ENCODE peak calls at places on chromosomes 6 and 20, in nine cellular contexts. One of them, this sample, is unnamed. For H3K9me3, the result is how much of the 10 kb centered on the place peaks cover.

GRCh38 chr20:12022121-12022520 is 104.4 kb downstream of the BTBD3 start:
- DNase-seq in upper lobe of right lung: no peak
- DNase-seq in RWPE2: no peak
- DNase-seq in vagina: no peak
- DNase-seq in heart left ventricle: no peak
- DNase-seq in GM23248: no peak
- DNase-seq in naive thymus-derived CD4-positive, alpha-beta T cell: no peak
- DNase-seq in kidney: no peak
- DNase-seq in heart right ventricle: no peak
- DNase-seq in this sample: no peak

GRCh38 chr6:41887355-41887754 is 7.8 kb downstream of the USP49 start:
- DNase-seq in upper lobe of right lung: no peak
- DNase-seq in RWPE2: no peak
- DNase-seq in vagina: no peak
- DNase-seq in heart left ventricle: no peak
- DNase-seq in GM23248: no peak
- DNase-seq in naive thymus-derived CD4-positive, alpha-beta T cell: no peak
- DNase-seq in kidney: no peak
- DNase-seq in heart right ventricle: no peak
- DNase-seq in this sample: no peak

GRCh38 chr20:50049442-50050026 is 63.4 kb downstream of the UBE2V1 start:
- DNase-seq in upper lobe of right lung: no peak
- DNase-seq in RWPE2: no peak
- DNase-seq in vagina: no peak
- DNase-seq in heart left ventricle: no peak
- DNase-seq in GM23248: no peak
- DNase-seq in naive thymus-derived CD4-positive, alpha-beta T cell: no peak
- DNase-seq in kidney: no peak
- DNase-seq in heart right ventricle: no peak
- DNase-seq in this sample: no peak

GRCh38 chr6:41372526-41373366 is 37.3 kb downstream of the NCR2 start:
- DNase-seq in upper lobe of right lung: no peak
- DNase-seq in RWPE2: no peak
- DNase-seq in vagina: no peak
- DNase-seq in heart left ventricle: no peak
- DNase-seq in GM23248: no peak
- DNase-seq in naive thymus-derived CD4-positive, alpha-beta T cell: no peak
- DNase-seq in kidney: peak
- DNase-seq in heart right ventricle: no peak
- DNase-seq in this sample: no peak

GRCh38 chr20:50561379-50562078 is 51.3 kb downstream of the PTPN1 start:
- DNase-seq in upper lobe of right lung: no peak
- DNase-seq in RWPE2: no peak
- DNase-seq in vagina: no peak
- DNase-seq in heart left ventricle: no peak
- DNase-seq in GM23248: peak
- DNase-seq in naive thymus-derived CD4-positive, alpha-beta T cell: no peak
- DNase-seq in kidney: no peak
- DNase-seq in heart right ventricle: no peak
- DNase-seq in this sample: no peak

GRCh38 chr6:116633685-116634084 is 17.4 kb downstream of the RSPH4A start:
- DNase-seq in upper lobe of right lung: no peak
- DNase-seq in RWPE2: no peak
- DNase-seq in vagina: no peak
- DNase-seq in heart left ventricle: no peak
- DNase-seq in GM23248: peak
- DNase-seq in naive thymus-derived CD4-positive, alpha-beta T cell: no peak
- DNase-seq in kidney: no peak
- DNase-seq in heart right ventricle: no peak
- DNase-seq in this sample: no peak

GRCh38 chr6:19857139-19857538 is 20.0 kb downstream of the ID4 start:
- DNase-seq in upper lobe of right lung: no peak
- DNase-seq in RWPE2: no peak
- DNase-seq in vagina: no peak
- DNase-seq in heart left ventricle: no peak
- DNase-seq in GM23248: no peak
- DNase-seq in naive thymus-derived CD4-positive, alpha-beta T cell: no peak
- DNase-seq in kidney: no peak
- DNase-seq in heart right ventricle: no peak
- DNase-seq in this sample: no peak

GRCh38 chr6:169250660-169251059 is 3.0 kb downstream of the THBS2 start:
- DNase-seq in upper lobe of right lung: no peak
- DNase-seq in RWPE2: no peak
- DNase-seq in vagina: no peak
- DNase-seq in heart left ventricle: peak
- DNase-seq in GM23248: peak
- DNase-seq in naive thymus-derived CD4-positive, alpha-beta T cell: no peak
- DNase-seq in kidney: no peak
- DNase-seq in heart right ventricle: no peak
- DNase-seq in this sample: no peak

GRCh38 chr6:109082178-109082577 is 12.5 kb downstream of the SESN1 start:
- DNase-seq in upper lobe of right lung: no peak
- DNase-seq in RWPE2: no peak
- DNase-seq in vagina: no peak
- DNase-seq in heart left ventricle: no peak
- DNase-seq in GM23248: peak
- DNase-seq in naive thymus-derived CD4-positive, alpha-beta T cell: no peak
- DNase-seq in kidney: no peak
- DNase-seq in heart right ventricle: no peak
- DNase-seq in this sample: no peak

GRCh38 chr6:14066782-14067406 is 50.7 kb upstream of the CD83 start:
- DNase-seq in upper lobe of right lung: no peak
- DNase-seq in RWPE2: no peak
- DNase-seq in vagina: no peak
- DNase-seq in heart left ventricle: no peak
- DNase-seq in GM23248: peak
- DNase-seq in naive thymus-derived CD4-positive, alpha-beta T cell: no peak
- DNase-seq in kidney: no peak
- DNase-seq in heart right ventricle: no peak
- DNase-seq in this sample: no peak

GRCh38 chr6:80541886-80542285 is 435.4 kb downstream of the BCKDHB start:
- DNase-seq in upper lobe of right lung: no peak
- DNase-seq in RWPE2: no peak
- DNase-seq in vagina: no peak
- DNase-seq in heart left ventricle: no peak
- DNase-seq in GM23248: no peak
- DNase-seq in naive thymus-derived CD4-positive, alpha-beta T cell: no peak
- DNase-seq in kidney: no peak
- DNase-seq in heart right ventricle: no peak
- DNase-seq in this sample: no peak

GRCh38 chr6:68235192-68235812 is 399.8 kb upstream of the ADGRB3 start:
- DNase-seq in upper lobe of right lung: no peak
- DNase-seq in RWPE2: no peak
- DNase-seq in vagina: no peak
- DNase-seq in heart left ventricle: no peak
- DNase-seq in GM23248: no peak
- DNase-seq in naive thymus-derived CD4-positive, alpha-beta T cell: no peak
- DNase-seq in kidney: no peak
- DNase-seq in heart right ventricle: no peak
- DNase-seq in this sample: no peak

GRCh38 chr20:59647271-59647670 is 42.9 kb downstream of the PHACTR3 start:
- DNase-seq in upper lobe of right lung: no peak
- DNase-seq in RWPE2: peak
- DNase-seq in vagina: peak
- DNase-seq in heart left ventricle: no peak
- DNase-seq in GM23248: no peak
- DNase-seq in naive thymus-derived CD4-positive, alpha-beta T cell: no peak
- DNase-seq in kidney: no peak
- DNase-seq in heart right ventricle: no peak
- DNase-seq in this sample: no peak

GRCh38 chr6:39169448-39170344 is 54.7 kb upstream of the SAYSD1 start:
- DNase-seq in upper lobe of right lung: no peak
- DNase-seq in RWPE2: no peak
- DNase-seq in vagina: no peak
- DNase-seq in heart left ventricle: no peak
- DNase-seq in GM23248: no peak
- DNase-seq in naive thymus-derived CD4-positive, alpha-beta T cell: no peak
- DNase-seq in kidney: peak
- DNase-seq in heart right ventricle: no peak
- DNase-seq in this sample: no peak

GRCh38 chr20:1357921-1358671 is 29.2 kb upstream of the SDCBP2 start:
- DNase-seq in upper lobe of right lung: no peak
- DNase-seq in RWPE2: no peak
- DNase-seq in vagina: peak
- DNase-seq in heart left ventricle: no peak
- DNase-seq in GM23248: no peak
- DNase-seq in naive thymus-derived CD4-positive, alpha-beta T cell: no peak
- DNase-seq in kidney: no peak
- DNase-seq in heart right ventricle: no peak
- DNase-seq in this sample: no peak

GRCh38 chr6:167898673-167899311 is 72.1 kb downstream of the AFDN start:
- DNase-seq in upper lobe of right lung: no peak
- DNase-seq in RWPE2: no peak
- DNase-seq in vagina: no peak
- DNase-seq in heart left ventricle: no peak
- DNase-seq in GM23248: peak
- DNase-seq in naive thymus-derived CD4-positive, alpha-beta T cell: no peak
- DNase-seq in kidney: no peak
- DNase-seq in heart right ventricle: no peak
- DNase-seq in this sample: no peak

GRCh38 chr6:140276719-140277118 is 902.3 kb upstream of the CITED2 start:
- DNase-seq in upper lobe of right lung: no peak
- DNase-seq in RWPE2: no peak
- DNase-seq in vagina: no peak
- DNase-seq in heart left ventricle: no peak
- DNase-seq in GM23248: peak
- DNase-seq in naive thymus-derived CD4-positive, alpha-beta T cell: no peak
- DNase-seq in kidney: no peak
- DNase-seq in heart right ventricle: no peak
- DNase-seq in this sample: no peak

GRCh38 chr6:131761061-131761761 is 46.6 kb upstream of the ENPP1 start:
- DNase-seq in upper lobe of right lung: no peak
- DNase-seq in RWPE2: no peak
- DNase-seq in vagina: no peak
- DNase-seq in heart left ventricle: no peak
- DNase-seq in GM23248: peak
- DNase-seq in naive thymus-derived CD4-positive, alpha-beta T cell: no peak
- DNase-seq in kidney: no peak
- DNase-seq in heart right ventricle: no peak
- DNase-seq in this sample: no peak

GRCh38 chr6:100346203-100346602 is 118.5 kb downstream of the SIM1 start:
- DNase-seq in upper lobe of right lung: no peak
- DNase-seq in RWPE2: no peak
- DNase-seq in vagina: no peak
- DNase-seq in heart left ventricle: no peak
- DNase-seq in GM23248: peak
- DNase-seq in naive thymus-derived CD4-positive, alpha-beta T cell: no peak
- DNase-seq in kidney: no peak
- DNase-seq in heart right ventricle: no peak
- DNase-seq in this sample: no peak
- H3K4me3 ChIP-seq in upper lobe of right lung: no peak
- H3K4me3 ChIP-seq in RWPE2: no peak
- H3K4me3 ChIP-seq in vagina: no peak
- H3K4me3 ChIP-seq in heart left ventricle: no peak
- H3K4me3 ChIP-seq in GM23248: peak
- H3K4me3 ChIP-seq in naive thymus-derived CD4-positive, alpha-beta T cell: no peak
- H3K4me3 ChIP-seq in kidney: no peak
- H3K4me3 ChIP-seq in heart right ventricle: no peak
- H3K4me3 ChIP-seq in this sample: no peak

DNA sequence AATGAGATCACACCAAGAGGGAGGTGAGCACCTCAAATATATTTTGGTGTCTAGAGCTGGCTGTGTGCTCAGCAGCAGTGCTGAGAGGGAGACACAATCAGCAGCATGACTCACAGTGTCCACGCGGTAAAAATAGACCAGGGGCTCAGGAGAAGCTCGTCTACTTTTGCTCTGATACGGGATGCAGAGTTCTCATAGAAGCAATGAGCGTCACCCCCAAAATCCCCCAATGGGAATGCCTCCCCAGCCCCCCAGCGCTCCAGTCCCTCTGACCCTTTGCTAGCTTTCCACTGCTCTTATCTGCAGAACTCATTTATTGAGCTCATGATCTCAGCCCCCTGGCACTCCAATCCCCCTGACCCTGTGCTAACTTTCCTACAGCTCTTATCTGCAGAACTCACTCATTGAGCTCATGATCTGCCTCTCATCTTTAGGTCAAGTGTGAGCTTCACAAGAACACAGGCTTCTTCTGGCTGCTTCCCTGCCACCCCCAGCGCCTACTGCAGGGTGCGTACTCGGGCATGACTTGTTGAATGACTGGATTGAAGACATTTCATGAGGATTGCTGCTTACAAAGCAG is 34.0 kb downstream of the SYNDIG1 start:
- DNase-seq in upper lobe of right lung: no peak
- DNase-seq in RWPE2: no peak
- DNase-seq in vagina: peak
- DNase-seq in heart left ventricle: peak
- DNase-seq in GM23248: peak
- DNase-seq in naive thymus-derived CD4-positive, alpha-beta T cell: no peak
- DNase-seq in kidney: peak
- DNase-seq in heart right ventricle: peak
- DNase-seq in this sample: no peak
- H3K27ac ChIP-seq in upper lobe of right lung: no peak
- H3K27ac ChIP-seq in RWPE2: no peak
- H3K27ac ChIP-seq in vagina: no peak
- H3K27ac ChIP-seq in heart left ventricle: peak
- H3K27ac ChIP-seq in GM23248: peak
- H3K27ac ChIP-seq in naive thymus-derived CD4-positive, alpha-beta T cell: no peak
- H3K27ac ChIP-seq in kidney: no peak
- H3K27ac ChIP-seq in heart right ventricle: peak
- H3K27ac ChIP-seq in this sample: no peak

DNA sequence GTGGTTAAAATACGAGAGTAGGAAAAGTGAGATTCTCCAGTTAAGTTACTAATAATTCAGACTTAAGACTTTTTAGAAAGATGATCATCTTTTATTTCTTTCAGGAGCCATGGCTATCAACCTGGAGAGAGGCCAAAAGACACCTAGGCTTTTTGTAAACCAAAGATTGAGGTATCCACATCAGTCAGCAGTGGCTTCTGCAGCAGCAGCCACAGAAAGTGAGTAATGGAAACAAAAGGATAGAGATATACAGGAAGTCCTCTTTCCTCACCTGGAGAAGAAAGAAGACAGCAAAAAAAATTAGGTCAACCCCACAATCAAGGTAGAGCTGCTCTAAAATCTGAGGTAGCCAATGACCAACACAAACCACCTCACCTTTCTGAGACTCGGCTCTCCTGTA is 22.7 kb upstream of the TRIM39 start:
- DNase-seq in upper lobe of right lung: no peak
- DNase-seq in RWPE2: no peak
- DNase-seq in vagina: no peak
- DNase-seq in heart left ventricle: no peak
- DNase-seq in GM23248: no peak
- DNase-seq in naive thymus-derived CD4-positive, alpha-beta T cell: no peak
- DNase-seq in kidney: no peak
- DNase-seq in heart right ventricle: no peak
- DNase-seq in this sample: no peak
- H3K9me3 ChIP-seq in upper lobe of right lung: under half
- H3K9me3 ChIP-seq in RWPE2: under half
- H3K9me3 ChIP-seq in vagina: under half
- H3K9me3 ChIP-seq in heart left ventricle: under half
- H3K9me3 ChIP-seq in GM23248: under half
- H3K9me3 ChIP-seq in naive thymus-derived CD4-positive, alpha-beta T cell: under half
- H3K9me3 ChIP-seq in kidney: under half
- H3K9me3 ChIP-seq in heart right ventricle: under half
- H3K9me3 ChIP-seq in this sample: under half

DNA sequence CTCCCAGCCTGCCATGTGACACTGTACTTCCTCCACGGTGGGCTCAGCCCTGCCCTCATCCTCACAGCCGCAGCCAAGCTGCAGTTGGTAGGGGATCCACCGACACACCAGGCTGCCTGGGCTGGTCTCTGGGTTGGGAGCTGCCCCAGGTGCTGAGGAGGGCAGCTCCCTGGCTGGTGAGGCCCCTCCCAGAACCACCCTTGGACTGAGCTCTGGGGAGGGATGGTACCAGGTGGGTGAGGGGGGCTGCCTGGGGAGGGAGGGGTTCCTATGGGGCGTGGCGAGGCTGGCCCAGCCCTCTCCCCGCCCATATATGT is 183 bp upstream of the TNFRSF6B start:
- DNase-seq in upper lobe of right lung: peak
- DNase-seq in RWPE2: peak
- DNase-seq in vagina: no peak
- DNase-seq in heart left ventricle: peak
- DNase-seq in GM23248: peak
- DNase-seq in naive thymus-derived CD4-positive, alpha-beta T cell: no peak
- DNase-seq in kidney: no peak
- DNase-seq in heart right ventricle: no peak
- DNase-seq in this sample: peak
- H3K4me3 ChIP-seq in upper lobe of right lung: peak
- H3K4me3 ChIP-seq in RWPE2: peak
- H3K4me3 ChIP-seq in vagina: no peak
- H3K4me3 ChIP-seq in heart left ventricle: peak
- H3K4me3 ChIP-seq in GM23248: peak
- H3K4me3 ChIP-seq in naive thymus-derived CD4-positive, alpha-beta T cell: peak
- H3K4me3 ChIP-seq in kidney: no peak
- H3K4me3 ChIP-seq in heart right ventricle: no peak
- H3K4me3 ChIP-seq in this sample: peak

This sample was measured in CD8-positive, alpha-beta T cell.